ENCODE peak calls at places on chromosomes 6 and 20, in four cellular contexts. One of them, this sample, is unnamed.

GRCh38 chr6:89364586-89364985 is 12.1 kb upstream of the UBE2J1 start:
- DNase-seq in astrocyte of the cerebellum: no peak
- DNase-seq in mammary epithelial cell: no peak
- DNase-seq in heart right ventricle: no peak
- DNase-seq in this sample: no peak

GRCh38 chr6:142071981-142072380 is 60.7 kb upstream of the GJE1 start:
- DNase-seq in astrocyte of the cerebellum: no peak
- DNase-seq in heart right ventricle: no peak
- DNase-seq in mammary epithelial cell: no peak
- DNase-seq in this sample: no peak

GRCh38 chr6:111677186-111677990 is 71.7 kb upstream of the TRAF3IP2 start:
- DNase-seq in mammary epithelial cell: no peak
- DNase-seq in heart right ventricle: no peak
- DNase-seq in astrocyte of the cerebellum: no peak
- DNase-seq in this sample: no peak

GRCh38 chr20:35511814-35512420 is 17.5 kb downstream of the C20orf173 start:
- DNase-seq in astrocyte of the cerebellum: peak; percentile 35
- DNase-seq in mammary epithelial cell: peak; percentile 15
- DNase-seq in heart right ventricle: no peak
- DNase-seq in this sample: no peak

GRCh38 chr6:24357336-24358218 is at the start of gene DCDC2:
- DNase-seq in heart right ventricle: no peak
- DNase-seq in mammary epithelial cell: peak; percentile 51
- DNase-seq in astrocyte of the cerebellum: no peak
- DNase-seq in this sample: peak; percentile 91

GRCh38 chr6:39791850-39792500 is at the start of gene DAAM2:
- DNase-seq in mammary epithelial cell: no peak
- DNase-seq in astrocyte of the cerebellum: no peak
- DNase-seq in heart right ventricle: peak; percentile 77
- DNase-seq in this sample: no peak

GRCh38 chr20:34268851-34269668 is 27.8 kb downstream of the ASIP start:
- DNase-seq in astrocyte of the cerebellum: no peak
- DNase-seq in mammary epithelial cell: no peak
- DNase-seq in heart right ventricle: peak; percentile 45
- DNase-seq in this sample: peak; percentile 84

GRCh38 chr6:149026530-149026942 is 279.7 kb downstream of the UST start:
- DNase-seq in mammary epithelial cell: peak; percentile 68
- DNase-seq in astrocyte of the cerebellum: peak; percentile 91
- DNase-seq in heart right ventricle: no peak
- DNase-seq in this sample: no peak

GRCh38 chr6:38460216-38460615 is 179.5 kb downstream of the BTBD9 start:
- DNase-seq in astrocyte of the cerebellum: peak; percentile 85
- DNase-seq in mammary epithelial cell: peak; percentile 29
- DNase-seq in heart right ventricle: no peak
- DNase-seq in this sample: no peak

GRCh38 chr20:58091810-58092209 is 136.6 kb downstream of the ANKRD60 start:
- DNase-seq in astrocyte of the cerebellum: no peak
- DNase-seq in mammary epithelial cell: no peak
- DNase-seq in heart right ventricle: no peak
- DNase-seq in this sample: no peak

GRCh38 chr6:139905404-139906052 is 531.1 kb upstream of the CITED2 start:
- DNase-seq in astrocyte of the cerebellum: no peak
- DNase-seq in heart right ventricle: no peak
- DNase-seq in mammary epithelial cell: no peak
- DNase-seq in this sample: no peak

GRCh38 chr20:18390201-18390600 is 76.6 kb downstream of the DZANK1 start:
- DNase-seq in astrocyte of the cerebellum: no peak
- DNase-seq in mammary epithelial cell: no peak
- DNase-seq in heart right ventricle: no peak
- DNase-seq in this sample: no peak

GRCh38 chr6:26233608-26234420 is 131.2 kb upstream of the BTN3A2 start:
- DNase-seq in astrocyte of the cerebellum: no peak
- DNase-seq in heart right ventricle: no peak
- DNase-seq in mammary epithelial cell: peak; percentile 60
- DNase-seq in this sample: no peak

GRCh38 chr6:56667336-56667735 is 24.6 kb upstream of the DST start:
- DNase-seq in astrocyte of the cerebellum: peak; percentile 69
- DNase-seq in heart right ventricle: no peak
- DNase-seq in mammary epithelial cell: no peak
- DNase-seq in this sample: no peak

GRCh38 chr6:161104966-161105365 is 113.4 kb downstream of the MAP3K4 start:
- DNase-seq in astrocyte of the cerebellum: no peak
- DNase-seq in heart right ventricle: no peak
- DNase-seq in mammary epithelial cell: peak; percentile 40
- DNase-seq in this sample: no peak

GRCh38 chr6:117840541-117840983 is 66.5 kb upstream of the SLC35F1 start:
- DNase-seq in heart right ventricle: no peak
- DNase-seq in mammary epithelial cell: peak; percentile 42
- DNase-seq in astrocyte of the cerebellum: peak; percentile 71
- DNase-seq in this sample: no peak

GRCh38 chr6:38040254-38040653 is 220.7 kb downstream of the ZFAND3 start:
- DNase-seq in astrocyte of the cerebellum: no peak
- DNase-seq in heart right ventricle: no peak
- DNase-seq in mammary epithelial cell: no peak
- DNase-seq in this sample: no peak

GRCh38 chr6:37433657-37434271 is 743 bp downstream of the CMTR1 start:
- DNase-seq in mammary epithelial cell: peak; percentile 39
- DNase-seq in heart right ventricle: no peak
- DNase-seq in astrocyte of the cerebellum: no peak
- DNase-seq in this sample: no peak

GRCh38 chr6:128438311-128438916 is 82.0 kb downstream of the PTPRK start:
- DNase-seq in mammary epithelial cell: peak; percentile 11
- DNase-seq in heart right ventricle: peak; percentile 23
- DNase-seq in astrocyte of the cerebellum: no peak
- DNase-seq in this sample: no peak

GRCh38 chr6:151664390-151664789 is 143.1 kb upstream of the ESR1 start:
- DNase-seq in heart right ventricle: no peak
- DNase-seq in mammary epithelial cell: no peak
- DNase-seq in astrocyte of the cerebellum: no peak
- DNase-seq in this sample: no peak

GRCh38 chr20:59122377-59122932 is 41.2 kb upstream of the ZNF831 start:
- DNase-seq in mammary epithelial cell: no peak
- DNase-seq in astrocyte of the cerebellum: no peak
- DNase-seq in heart right ventricle: no peak
- DNase-seq in this sample: no peak

GRCh38 chr6:125843593-125843992 is 52.8 kb downstream of the NCOA7 start:
- DNase-seq in astrocyte of the cerebellum: no peak
- DNase-seq in heart right ventricle: no peak
- DNase-seq in mammary epithelial cell: no peak
- DNase-seq in this sample: no peak

GRCh38 chr6:157840261-157840660 is 17.2 kb downstream of the SNX9 start:
- DNase-seq in astrocyte of the cerebellum: no peak
- DNase-seq in mammary epithelial cell: no peak
- DNase-seq in heart right ventricle: no peak
- DNase-seq in this sample: no peak
- TF ChIP-seq CTCF in astrocyte of the cerebellum: no peak
- TF ChIP-seq CTCF in mammary epithelial cell: no peak
- TF ChIP-seq CTCF in heart right ventricle: no peak
- TF ChIP-seq CTCF in this sample: no peak

DNA sequence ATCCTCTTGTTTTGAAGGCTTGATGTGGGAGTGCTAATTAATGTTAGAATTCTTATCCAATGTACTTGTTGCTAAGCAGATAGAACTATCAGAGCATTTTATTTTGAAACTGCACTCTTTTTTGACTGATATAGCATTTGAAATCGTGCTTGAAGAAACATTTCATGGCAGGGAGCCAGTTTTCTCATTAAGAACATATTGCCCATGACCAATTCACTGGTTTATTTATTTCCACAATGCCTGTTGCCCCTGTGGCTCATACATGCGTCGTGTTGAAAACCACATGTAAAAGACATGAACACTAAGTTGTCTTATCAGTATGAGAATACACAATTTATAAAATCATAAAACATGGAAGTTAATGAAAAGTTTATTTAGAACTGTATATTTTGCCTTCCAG is 479.7 kb upstream of the FLRT3 start:
- DNase-seq in heart right ventricle: no peak
- DNase-seq in mammary epithelial cell: no peak
- DNase-seq in astrocyte of the cerebellum: no peak
- DNase-seq in this sample: no peak
- TF ChIP-seq CTCF in heart right ventricle: no peak
- TF ChIP-seq CTCF in mammary epithelial cell: no peak
- TF ChIP-seq CTCF in astrocyte of the cerebellum: no peak
- TF ChIP-seq CTCF in this sample: no peak

GRCh38 chr20:16279320-16279719 is 293.9 kb downstream of the KIF16B start:
- DNase-seq in astrocyte of the cerebellum: no peak
- DNase-seq in heart right ventricle: no peak
- DNase-seq in mammary epithelial cell: no peak
- DNase-seq in this sample: no peak
- TF ChIP-seq CTCF in astrocyte of the cerebellum: no peak
- TF ChIP-seq CTCF in heart right ventricle: no peak
- TF ChIP-seq CTCF in mammary epithelial cell: no peak
- TF ChIP-seq CTCF in this sample: no peak

DNA sequence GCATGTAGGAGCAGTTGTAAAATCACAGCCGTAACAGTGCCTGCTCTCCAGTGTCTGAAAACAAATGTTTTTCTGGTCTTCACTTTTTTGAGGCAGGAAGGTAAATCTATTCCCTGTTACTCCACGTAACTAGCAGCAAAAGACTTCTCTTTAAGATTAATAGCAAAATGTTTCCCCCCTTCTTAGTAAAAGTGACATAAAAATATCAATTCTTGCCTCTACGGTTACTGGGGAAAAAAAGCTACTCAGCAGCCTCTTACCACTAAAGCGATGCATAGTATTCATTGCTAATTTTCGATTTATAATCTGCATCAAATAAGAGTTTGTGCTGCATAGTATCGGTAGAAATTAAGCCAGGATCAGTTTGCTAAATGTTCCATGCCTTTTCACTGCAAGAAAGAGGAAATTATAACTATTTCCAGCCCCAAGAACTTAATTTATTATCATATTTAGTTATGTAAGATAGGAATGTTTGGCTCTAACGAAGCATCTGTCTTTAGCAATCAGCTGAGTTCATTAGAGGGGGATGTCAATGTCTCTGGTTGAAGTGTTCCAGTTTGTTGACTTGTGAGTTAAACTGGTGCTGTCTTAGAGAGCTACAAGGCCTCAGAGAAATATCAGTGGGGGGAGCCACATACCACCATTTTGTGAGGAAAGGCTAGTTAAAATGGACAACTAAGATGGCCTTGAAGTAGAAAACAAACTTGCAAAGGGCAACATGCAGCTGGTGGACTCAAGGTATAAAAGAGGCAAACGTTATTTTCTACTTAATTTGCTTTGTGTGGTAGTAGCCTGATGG is 630 bp upstream of the TSPYL1 start:
- DNase-seq in astrocyte of the cerebellum: no peak
- DNase-seq in mammary epithelial cell: no peak
- DNase-seq in heart right ventricle: no peak
- DNase-seq in this sample: no peak
- TF ChIP-seq CTCF in astrocyte of the cerebellum: no peak
- TF ChIP-seq CTCF in mammary epithelial cell: no peak
- TF ChIP-seq CTCF in heart right ventricle: no peak
- TF ChIP-seq CTCF in this sample: no peak

GRCh38 chr6:113190170-113190569 is 667.0 kb upstream of the MARCKS start:
- DNase-seq in astrocyte of the cerebellum: no peak
- DNase-seq in mammary epithelial cell: no peak
- DNase-seq in heart right ventricle: no peak
- DNase-seq in this sample: no peak
- TF ChIP-seq CTCF in astrocyte of the cerebellum: no peak
- TF ChIP-seq CTCF in mammary epithelial cell: no peak
- TF ChIP-seq CTCF in heart right ventricle: peak; percentile 21
- TF ChIP-seq CTCF in this sample: peak; percentile 35

GRCh38 chr20:19828233-19828632 is 70.2 kb downstream of the RIN2 start:
- DNase-seq in heart right ventricle: no peak
- DNase-seq in mammary epithelial cell: peak; percentile 78
- DNase-seq in astrocyte of the cerebellum: no peak
- DNase-seq in this sample: no peak
- TF ChIP-seq CTCF in heart right ventricle: peak; percentile 64
- TF ChIP-seq CTCF in mammary epithelial cell: peak; percentile 40
- TF ChIP-seq CTCF in astrocyte of the cerebellum: peak; percentile 24
- TF ChIP-seq CTCF in this sample: peak; percentile 75

This sample was measured in chondrocyte.